ENCODE peak calls at places on chromosomes 7 and 10, in ten cellular contexts. Q is stimulated activated CD8-positive, alpha-beta memory T cell treated with anti-CD3 and anti-CD28 coated beads, Interleukin-4, amount 100 ng/mL, for 24 hours; P is body of pancreas; J is NCI-H2081; W is naive thymus-derived CD8-positive, alpha-beta T cell; X is epithelial cell of prostate; S is Calu3; M is NCI-H460; K is GM13976; L is head of caudate nucleus. A is an unnamed sample.

GRCh38 chr7:115293628-115294236 is 371.8 kb downstream of the MDFIC start:
- DNase-seq in Q (no peak), P (no peak), J (no peak), W (no peak), X (no peak), S (no peak), M (no peak), K (no peak), L (no peak), A (no peak)

GRCh38 chr7:70035509-70035908 is 437.2 kb downstream of the AUTS2 start:
- DNase-seq in Q (no peak), P (no peak), J (no peak), W (no peak), X (no peak), S (no peak), M (no peak), K (no peak), L (no peak), A (no peak)

GRCh38 chr10:21517983-21518628 is 7.4 kb downstream of the SKIDA1 start:
- DNase-seq in Q (no peak), P (no peak), J (peak), W (no peak), X (no peak), S (no peak), M (peak), K (no peak), L (no peak), A (no peak)

GRCh38 chr10:105872665-105873064 is 1231.6 kb downstream of the SORCS3 start:
- DNase-seq in Q (no peak), P (no peak), J (no peak), W (no peak), X (no peak), S (no peak), M (no peak), K (no peak), L (no peak), A (no peak)

GRCh38 chr7:70416611-70417010 is 715.3 kb upstream of the GALNT17 start:
- DNase-seq in Q (no peak), P (no peak), J (no peak), W (no peak), X (no peak), S (no peak), M (no peak), K (no peak), L (no peak), A (no peak)

GRCh38 chr10:48765527-48765926 is 80.9 kb downstream of the WDFY4 start:
- DNase-seq in Q (no peak), P (no peak), J (no peak), W (no peak), X (no peak), S (no peak), M (no peak), K (no peak), L (no peak), A (no peak)

GRCh38 chr7:26399309-26399610 is 107.6 kb downstream of the SNX10 start:
- DNase-seq in Q (no peak), P (peak), J (peak), W (no peak), X (no peak), S (peak), M (no peak), K (no peak), L (no peak), A (peak)

GRCh38 chr10:114245128-114245791 is 6.2 kb downstream of the VWA2 start:
- DNase-seq in Q (no peak), P (peak), J (no peak), W (no peak), X (peak), S (peak), M (no peak), K (no peak), L (no peak), A (peak)

GRCh38 chr7:150830957-150831356 is 21.4 kb upstream of the AOC1 start:
- DNase-seq in Q (no peak), P (no peak), J (peak), W (no peak), X (no peak), S (no peak), M (no peak), K (no peak), L (no peak), A (peak)

GRCh38 chr7:43302211-43302711 is 189.8 kb downstream of the HECW1 start:
- DNase-seq in Q (no peak), P (no peak), J (no peak), W (no peak), X (peak), S (peak), M (no peak), K (no peak), L (no peak), A (peak)